ENCODE peak calls at places on chromosomes 11 and 22, in seven cellular contexts. A, Y, F, Q, V, R and S are unnamed samples.

GRCh38 chr22:32855023-32855756 is 53.7 kb downstream of the TIMP3 start:
- DNase-seq in A (peak; percentile 20), Y (no peak), F (no peak), Q (no peak), V (no peak), R (no peak), S (peak; percentile 81)

GRCh38 chr11:27497284-27497866 is 9.2 kb downstream of the LIN7C start:
- DNase-seq in A (peak; percentile 48), Y (no peak), F (no peak), Q (no peak), V (no peak), R (peak; percentile 27), S (no peak)

GRCh38 chr22:29478326-29479276 is 1.4 kb upstream of the NEFH start:
- DNase-seq in A (peak; percentile 23), Y (peak; percentile 55), F (peak; percentile 63), Q (peak; percentile 56), V (no peak), R (no peak), S (no peak)

GRCh38 chr22:23888615-23889401 is 5.4 kb upstream of the MIF start:
- DNase-seq in A (peak; percentile 57), Y (no peak), F (no peak), Q (peak; percentile 50), V (no peak), R (peak; percentile 39), S (no peak)

GRCh38 chr22:29744902-29745301 is 21.9 kb downstream of the ZMAT5 start:
- DNase-seq in A (peak; percentile 7), Y (no peak), F (no peak), Q (no peak), V (no peak), R (peak; percentile 70), S (no peak)

GRCh38 chr11:12121504-12121903 is 11.1 kb downstream of the MICAL2 start:
- DNase-seq in A (no peak), Y (no peak), F (no peak), Q (no peak), V (no peak), R (no peak), S (no peak)

GRCh38 chr11:65662802-65663633 is at the start of gene RELA:
- DNase-seq in A (peak; percentile 96), Y (peak; percentile 92), F (peak; percentile 89), Q (peak; percentile 94), V (no peak), R (peak; percentile 93), S (peak; percentile 87)

GRCh38 chr11:1011320-1011698 is 25.2 kb downstream of the MUC6 start:
- DNase-seq in A (no peak), Y (no peak), F (no peak), Q (no peak), V (no peak), R (no peak), S (no peak)

GRCh38 chr11:13064593-13064992 is 55.5 kb downstream of the RASSF10 start:
- DNase-seq in A (no peak), Y (no peak), F (no peak), Q (no peak), V (no peak), R (no peak), S (no peak)

GRCh38 chr11:37695283-37695682 is 1097.2 kb upstream of the RAG2 start:
- DNase-seq in A (no peak), Y (no peak), F (no peak), Q (peak; percentile 4), V (no peak), R (no peak), S (no peak)

GRCh38 chr11:30333405-30333804 is 10.5 kb downstream of the ARL14EP start:
- DNase-seq in A (peak; percentile 14), Y (no peak), F (no peak), Q (peak; percentile 34), V (no peak), R (no peak), S (no peak)

GRCh38 chr11:98630736-98631135 is 390.0 kb upstream of the CNTN5 start:
- DNase-seq in A (no peak), Y (no peak), F (peak; percentile 1), Q (peak; percentile 21), V (no peak), R (no peak), S (no peak)

GRCh38 chr22:49393526-49393925 is 434.1 kb downstream of the BRD1 start:
- DNase-seq in A (no peak), Y (peak; percentile 9), F (no peak), Q (no peak), V (no peak), R (no peak), S (no peak)

GRCh38 chr22:47031628-47031915 is 269.1 kb downstream of the TBC1D22A start:
- DNase-seq in A (no peak), Y (no peak), F (no peak), Q (no peak), V (no peak), R (no peak), S (no peak)

GRCh38 chr11:107457205-107457557 is 444 bp downstream of the CWF19L2 start:
- DNase-seq in A (no peak), Y (no peak), F (no peak), Q (peak; percentile 28), V (no peak), R (peak; percentile 1), S (peak; percentile 28)

GRCh38 chr11:34754171-34754823 is 133.4 kb downstream of the EHF start:
- DNase-seq in A (no peak), Y (no peak), F (no peak), Q (no peak), V (no peak), R (no peak), S (no peak)

GRCh38 chr11:97557399-97557798 is 1167.6 kb downstream of the JRKL start:
- DNase-seq in A (peak; percentile 14), Y (no peak), F (no peak), Q (no peak), V (no peak), R (no peak), S (peak; percentile 21)

GRCh38 chr11:35822815-35823495 is 120.9 kb upstream of the LDLRAD3 start:
- DNase-seq in A (no peak), Y (no peak), F (no peak), Q (no peak), V (no peak), R (peak; percentile 13), S (no peak)

GRCh38 chr22:44192098-44192810 is 11.5 kb downstream of the PARVG start:
- DNase-seq in A (no peak), Y (peak; percentile 89), F (no peak), Q (peak; percentile 46), V (peak; percentile 15), R (no peak), S (no peak)

GRCh38 chr11:101129203-101129943 is at the start of gene PGR:
- DNase-seq in A (peak; percentile 4), Y (peak; percentile 49), F (peak; percentile 17), Q (peak; percentile 42), V (no peak), R (no peak), S (peak; percentile 20)

GRCh38 chr11:108302121-108302785 is 79.4 kb downstream of the ATM start:
- DNase-seq in A (peak; percentile 48), Y (no peak), F (no peak), Q (no peak), V (no peak), R (peak; percentile 52), S (no peak)

DNA sequence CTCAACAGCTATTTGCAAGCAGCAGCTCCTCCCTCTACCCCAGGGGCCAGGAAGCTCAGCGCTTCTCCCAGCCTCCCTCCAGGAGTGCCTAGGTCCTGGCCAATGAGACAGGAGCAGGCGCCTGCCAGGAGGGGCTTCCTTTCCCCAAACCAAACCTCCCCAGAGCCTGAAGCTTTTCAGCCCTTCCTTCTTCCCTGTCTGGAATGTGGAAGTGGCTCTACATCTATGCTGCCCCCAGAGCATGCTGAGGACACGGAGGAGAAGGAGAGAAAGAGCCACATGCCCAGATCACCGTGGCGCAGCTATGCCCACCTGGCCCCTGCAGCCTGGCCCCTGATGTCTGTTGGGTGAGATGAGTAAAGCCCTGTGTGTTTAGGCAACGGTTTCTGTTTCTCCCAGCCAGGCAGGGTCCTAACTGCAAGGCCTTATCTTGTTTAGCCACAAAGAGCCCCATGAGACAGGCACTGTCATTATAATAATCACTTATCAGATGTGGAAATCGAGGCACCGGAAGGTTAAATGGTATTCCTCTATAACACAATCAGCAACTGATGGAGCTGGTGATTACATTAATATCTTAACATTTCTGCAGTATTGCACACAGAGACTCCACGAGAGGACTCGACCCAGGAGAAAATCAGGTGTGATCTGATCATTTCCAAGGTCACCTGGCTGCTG is 315.8 kb downstream of the CTTN start:
- DNase-seq in A (no peak), Y (peak; percentile 87), F (peak; percentile 14), Q (peak; percentile 97), V (peak; percentile 33), R (no peak), S (no peak)
- H2BK5ac ChIP-seq in A (no peak overlapping the region), Y (no peak overlapping the region), F (no peak overlapping the region), Q (peak overlapping the region; percentile 18), V (no peak overlapping the region), R (no peak overlapping the region), S (no peak overlapping the region)

DNA sequence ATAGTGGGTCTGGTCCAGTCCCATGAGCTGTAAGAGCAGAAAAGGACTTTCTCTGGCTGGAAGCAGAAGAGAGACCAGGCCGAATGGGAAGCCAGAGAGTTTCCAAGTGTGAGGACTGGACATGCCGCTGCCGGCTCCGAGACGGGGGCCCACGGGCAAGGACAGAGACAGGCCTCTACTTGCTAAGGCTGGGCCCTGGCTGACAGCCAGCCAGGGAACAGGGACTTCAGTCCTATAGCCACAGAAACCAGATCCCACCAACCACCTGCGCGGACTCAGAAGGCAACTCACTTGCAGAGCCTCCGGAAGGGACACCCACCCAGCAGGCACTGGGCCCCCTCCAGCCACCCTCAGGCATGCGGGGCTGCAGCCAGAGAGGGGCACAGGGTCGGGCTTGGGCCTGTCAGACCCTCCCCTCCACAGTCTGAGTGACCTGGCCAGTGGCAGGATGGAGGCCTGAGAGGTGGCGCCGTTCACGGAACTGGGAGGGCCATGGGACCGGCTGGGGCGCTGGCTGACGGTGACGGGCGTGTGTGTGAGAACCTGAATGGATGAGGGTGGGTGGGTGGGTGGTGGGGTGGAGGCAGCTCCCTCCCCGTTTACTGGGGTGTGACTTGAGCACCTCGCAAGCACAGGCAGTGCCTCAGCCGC is 47.8 kb upstream of the A4GALT start:
- DNase-seq in A (no peak), Y (no peak), F (no peak), Q (no peak), V (no peak), R (no peak), S (no peak)
- H3K9ac ChIP-seq in A (no peak overlapping the region), Y (no peak overlapping the region), F (no peak overlapping the region), Q (no peak overlapping the region), V (no peak overlapping the region), R (no peak overlapping the region), S (no peak overlapping the region)

DNA sequence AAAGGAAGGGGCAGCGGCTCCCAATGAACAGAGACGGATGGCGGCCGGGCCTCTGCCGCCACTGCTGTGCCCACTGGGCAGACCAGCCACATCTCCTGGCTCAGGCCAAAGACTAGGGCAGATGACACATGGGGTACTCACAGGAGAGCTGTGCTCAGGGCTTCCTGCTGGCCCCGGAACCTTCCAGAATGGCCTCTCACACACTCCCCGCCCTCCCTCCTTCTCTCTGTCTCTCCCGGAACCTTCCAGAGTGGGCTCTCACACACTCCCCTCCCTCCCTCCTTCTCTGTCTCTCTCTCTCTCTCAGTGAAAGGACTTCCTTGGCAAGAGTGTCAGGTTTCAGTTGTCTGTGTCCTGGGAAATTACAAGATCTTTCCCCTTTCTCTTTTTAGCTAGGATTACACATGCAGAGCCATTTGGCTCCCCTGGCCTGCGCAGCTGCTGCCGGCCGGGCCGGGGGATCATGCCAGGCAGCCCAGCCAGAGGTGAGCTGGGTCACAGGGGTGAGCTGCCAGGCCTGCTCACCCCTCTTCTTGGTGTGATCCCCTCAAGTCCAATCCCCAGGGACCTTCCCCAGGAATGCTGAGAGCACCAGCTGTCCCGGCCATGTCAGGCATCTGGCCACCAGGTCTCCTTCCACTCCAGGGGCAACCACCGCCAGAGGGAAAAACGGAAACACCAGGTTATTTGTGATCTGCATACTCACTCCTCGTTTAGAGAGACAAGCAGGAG is 45.3 kb upstream of the ADA2 start:
- DNase-seq in A (peak; percentile 40), Y (peak; percentile 78), F (no peak), Q (peak; percentile 96), V (no peak), R (peak; percentile 30), S (no peak)
- H2BK5ac ChIP-seq in A (no peak overlapping the region), Y (no peak overlapping the region), F (peak overlapping the region; percentile 97), Q (peak overlapping the region; percentile 97), V (peak overlapping the region; percentile 100), R (no peak overlapping the region), S (peak overlapping the region; percentile 28)

GRCh38 chr11:6229911-6230310 is 4.5 kb downstream of the FHIP1B start:
- DNase-seq in A (no peak), Y (no peak), F (no peak), Q (no peak), V (no peak), R (no peak), S (no peak)
- H3K9ac ChIP-seq in A (no peak overlapping the region), Y (no peak overlapping the region), F (peak overlapping the region; percentile 24), Q (no peak overlapping the region), V (no peak overlapping the region), R (no peak overlapping the region), S (no peak overlapping the region)